ENCODE peak calls at places on chromosomes 16 and 17, in seven cellular contexts. One of them, this sample, is unnamed.

GRCh38 chr16:72637306-72637705 is 410.6 kb downstream of the ZFHX3 start:
- DNase-seq in spleen: no peak
- DNase-seq in heart left ventricle: no peak
- DNase-seq in SK-N-SH: no peak
- DNase-seq in psoas muscle: no peak
- DNase-seq in cardiac muscle cell: peak; percentile 77
- DNase-seq in prostate gland: no peak
- DNase-seq in this sample: no peak

GRCh38 chr16:28504707-28505404 is 1.8 kb downstream of the IL27 start:
- DNase-seq in spleen: no peak
- DNase-seq in heart left ventricle: no peak
- DNase-seq in SK-N-SH: no peak
- DNase-seq in psoas muscle: no peak
- DNase-seq in cardiac muscle cell: no peak
- DNase-seq in prostate gland: no peak
- DNase-seq in this sample: peak; percentile 63

GRCh38 chr17:72381597-72382397 is 261.0 kb downstream of the SOX9 start:
- DNase-seq in spleen: no peak
- DNase-seq in heart left ventricle: no peak
- DNase-seq in SK-N-SH: peak; percentile 54
- DNase-seq in psoas muscle: no peak
- DNase-seq in cardiac muscle cell: peak; percentile 48
- DNase-seq in prostate gland: no peak
- DNase-seq in this sample: no peak

GRCh38 chr17:78475211-78475610 is 96.8 kb downstream of the PGS1 start:
- DNase-seq in spleen: no peak
- DNase-seq in heart left ventricle: no peak
- DNase-seq in SK-N-SH: no peak
- DNase-seq in psoas muscle: no peak
- DNase-seq in cardiac muscle cell: no peak
- DNase-seq in prostate gland: no peak
- DNase-seq in this sample: no peak

GRCh38 chr16:10181196-10182162 is 749 bp downstream of the GRIN2A start:
- DNase-seq in spleen: peak; percentile 84
- DNase-seq in heart left ventricle: peak; percentile 47
- DNase-seq in SK-N-SH: peak; percentile 91
- DNase-seq in psoas muscle: peak; percentile 61
- DNase-seq in cardiac muscle cell: peak; percentile 56
- DNase-seq in prostate gland: peak; percentile 44
- DNase-seq in this sample: peak; percentile 67

GRCh38 chr16:68636064-68636551 is 9.0 kb upstream of the CDH3 start:
- DNase-seq in spleen: no peak
- DNase-seq in heart left ventricle: no peak
- DNase-seq in SK-N-SH: no peak
- DNase-seq in psoas muscle: no peak
- DNase-seq in cardiac muscle cell: no peak
- DNase-seq in prostate gland: peak; percentile 37
- DNase-seq in this sample: no peak

GRCh38 chr17:80921741-80922579 is 69.7 kb upstream of the CHMP6 start:
- DNase-seq in spleen: peak; percentile 48
- DNase-seq in heart left ventricle: no peak
- DNase-seq in SK-N-SH: peak; percentile 32
- DNase-seq in psoas muscle: peak; percentile 49
- DNase-seq in cardiac muscle cell: no peak
- DNase-seq in prostate gland: no peak
- DNase-seq in this sample: no peak

GRCh38 chr17:77565166-77565565 is 393.3 kb upstream of the TNRC6C start:
- DNase-seq in spleen: peak; percentile 29
- DNase-seq in heart left ventricle: no peak
- DNase-seq in SK-N-SH: no peak
- DNase-seq in psoas muscle: peak; percentile 32
- DNase-seq in cardiac muscle cell: no peak
- DNase-seq in prostate gland: no peak
- DNase-seq in this sample: no peak

GRCh38 chr17:17109896-17110295 is 67.6 kb downstream of the MPRIP start:
- DNase-seq in spleen: peak; percentile 87
- DNase-seq in heart left ventricle: no peak
- DNase-seq in SK-N-SH: no peak
- DNase-seq in psoas muscle: peak; percentile 56
- DNase-seq in cardiac muscle cell: no peak
- DNase-seq in prostate gland: no peak
- DNase-seq in this sample: no peak

GRCh38 chr17:17109231-17109630 is 67.0 kb downstream of the MPRIP start:
- DNase-seq in spleen: no peak
- DNase-seq in heart left ventricle: no peak
- DNase-seq in SK-N-SH: no peak
- DNase-seq in psoas muscle: peak; percentile 44
- DNase-seq in cardiac muscle cell: no peak
- DNase-seq in prostate gland: no peak
- DNase-seq in this sample: no peak

GRCh38 chr17:17112628-17113200 is 70.5 kb downstream of the MPRIP start:
- DNase-seq in spleen: no peak
- DNase-seq in heart left ventricle: no peak
- DNase-seq in SK-N-SH: no peak
- DNase-seq in psoas muscle: peak; percentile 65
- DNase-seq in cardiac muscle cell: no peak
- DNase-seq in prostate gland: no peak
- DNase-seq in this sample: no peak

GRCh38 chr17:17110520-17110919 is 68.3 kb downstream of the MPRIP start:
- DNase-seq in spleen: no peak
- DNase-seq in heart left ventricle: no peak
- DNase-seq in SK-N-SH: no peak
- DNase-seq in psoas muscle: no peak
- DNase-seq in cardiac muscle cell: no peak
- DNase-seq in prostate gland: no peak
- DNase-seq in this sample: no peak

DNA sequence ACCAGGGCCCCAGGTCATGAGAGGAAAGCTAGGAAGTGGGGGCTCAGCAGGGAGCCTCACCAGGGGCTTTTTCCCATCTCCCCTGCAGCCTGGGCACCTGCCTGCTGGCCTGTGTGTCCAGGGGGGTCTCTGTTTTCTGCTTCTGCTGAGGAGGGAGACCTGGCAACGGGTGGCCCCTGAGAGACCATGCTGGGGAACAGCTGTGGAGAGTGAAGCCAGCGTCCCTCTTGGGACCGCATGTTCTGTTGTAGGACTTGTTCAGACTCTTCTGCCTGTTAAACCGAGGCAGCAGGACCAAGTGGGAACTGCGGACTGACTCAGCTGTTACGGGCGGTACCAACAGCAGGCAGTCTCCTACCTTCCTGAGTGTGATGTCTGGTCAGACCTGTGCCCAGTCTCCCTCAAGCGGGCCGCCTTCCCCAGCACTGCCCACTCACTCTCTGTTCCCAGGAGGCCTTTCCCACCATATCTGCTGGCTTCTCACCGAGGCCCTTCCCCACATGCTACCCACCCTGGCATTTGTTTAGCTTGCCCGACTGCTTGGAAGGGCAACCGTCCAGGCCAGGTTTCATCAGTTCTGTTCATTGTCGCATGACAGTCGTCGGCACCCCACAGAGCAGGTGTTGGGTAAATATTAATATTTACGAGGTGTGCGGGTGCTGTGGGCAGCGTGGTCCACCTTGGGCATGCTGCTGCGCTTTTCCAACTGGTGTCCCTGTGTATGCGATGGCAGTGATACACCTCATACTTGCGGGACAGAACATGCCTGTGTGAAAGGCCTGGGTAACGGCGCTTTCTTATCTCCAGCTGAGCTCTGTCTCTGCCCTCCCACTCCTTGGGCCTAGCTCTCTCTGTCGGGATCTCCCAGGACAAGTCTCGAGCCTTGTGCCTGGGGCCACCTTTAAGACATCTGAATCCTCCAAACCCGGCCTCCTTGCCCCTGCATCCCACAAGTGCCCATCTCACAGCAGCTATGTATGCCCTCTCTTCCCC is 69.4 kb downstream of the MPRIP start:
- DNase-seq in spleen: peak; percentile 72
- DNase-seq in heart left ventricle: no peak
- DNase-seq in SK-N-SH: no peak
- DNase-seq in psoas muscle: peak; percentile 52
- DNase-seq in cardiac muscle cell: no peak
- DNase-seq in prostate gland: no peak
- DNase-seq in this sample: no peak
- H3K4me1 ChIP-seq in spleen: peaks cover 47% of the 10 kb centered on the region
- H3K4me1 ChIP-seq in heart left ventricle: peaks cover 100% of the 10 kb centered on the region
- H3K4me1 ChIP-seq in SK-N-SH: peaks cover 51% of the 10 kb centered on the region
- H3K4me1 ChIP-seq in psoas muscle: peaks cover 95% of the 10 kb centered on the region
- H3K4me1 ChIP-seq in cardiac muscle cell: peaks cover 40% of the 10 kb centered on the region
- H3K4me1 ChIP-seq in prostate gland: peaks cover 22% of the 10 kb centered on the region
- H3K4me1 ChIP-seq in this sample: no peaks in the 10 kb centered on the region

GRCh38 chr17:29016635-29017034 is 10.8 kb upstream of the SEZ6 start:
- DNase-seq in spleen: no peak
- DNase-seq in heart left ventricle: no peak
- DNase-seq in SK-N-SH: no peak
- DNase-seq in psoas muscle: no peak
- DNase-seq in cardiac muscle cell: no peak
- DNase-seq in prostate gland: no peak
- DNase-seq in this sample: no peak
- H3K4me3 ChIP-seq in spleen: no peak overlapping the region
- H3K4me3 ChIP-seq in heart left ventricle: no peak overlapping the region
- H3K4me3 ChIP-seq in SK-N-SH: no peak overlapping the region
- H3K4me3 ChIP-seq in psoas muscle: no peak overlapping the region
- H3K4me3 ChIP-seq in cardiac muscle cell: no peak overlapping the region
- H3K4me3 ChIP-seq in prostate gland: no peak overlapping the region
- H3K4me3 ChIP-seq in this sample: no peak overlapping the region

GRCh38 chr16:70570967-70571570 is 47.5 kb downstream of the SF3B3 start:
- DNase-seq in spleen: no peak
- DNase-seq in heart left ventricle: no peak
- DNase-seq in SK-N-SH: no peak
- DNase-seq in psoas muscle: no peak
- DNase-seq in cardiac muscle cell: no peak
- DNase-seq in prostate gland: no peak
- DNase-seq in this sample: no peak

GRCh38 chr16:70572926-70573270 is 49.3 kb downstream of the SF3B3 start:
- DNase-seq in spleen: no peak
- DNase-seq in heart left ventricle: no peak
- DNase-seq in SK-N-SH: no peak
- DNase-seq in psoas muscle: no peak
- DNase-seq in cardiac muscle cell: no peak
- DNase-seq in prostate gland: no peak
- DNase-seq in this sample: no peak

GRCh38 chr16:70569752-70570151 is 46.1 kb downstream of the SF3B3 start:
- DNase-seq in spleen: no peak
- DNase-seq in heart left ventricle: no peak
- DNase-seq in SK-N-SH: no peak
- DNase-seq in psoas muscle: no peak
- DNase-seq in cardiac muscle cell: no peak
- DNase-seq in prostate gland: no peak
- DNase-seq in this sample: no peak

GRCh38 chr16:70572050-70572925 is 48.7 kb downstream of the SF3B3 start:
- DNase-seq in spleen: no peak
- DNase-seq in heart left ventricle: no peak
- DNase-seq in SK-N-SH: no peak
- DNase-seq in psoas muscle: no peak
- DNase-seq in cardiac muscle cell: peak; percentile 65
- DNase-seq in prostate gland: no peak
- DNase-seq in this sample: no peak

DNA sequence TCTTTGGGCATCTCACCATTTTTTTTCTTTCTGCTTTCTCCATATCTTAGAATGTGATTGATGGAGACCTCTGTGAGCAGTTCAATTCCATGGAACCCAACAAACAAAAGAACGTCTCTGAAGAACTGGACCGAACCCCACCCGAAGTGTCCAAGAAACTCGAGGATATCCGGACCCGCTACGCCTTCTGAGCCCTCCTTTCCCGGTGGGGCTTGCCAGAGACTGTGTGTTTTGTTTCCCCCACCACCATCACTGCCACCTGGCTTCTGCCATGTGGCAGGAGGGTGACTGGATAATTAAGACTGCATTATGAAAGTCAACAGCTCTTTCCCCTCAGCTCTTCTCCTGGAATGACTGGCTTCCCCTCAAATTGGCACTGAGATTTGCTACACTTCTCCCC is 48.0 kb downstream of the SF3B3 start:
- DNase-seq in spleen: no peak
- DNase-seq in heart left ventricle: no peak
- DNase-seq in SK-N-SH: no peak
- DNase-seq in psoas muscle: no peak
- DNase-seq in cardiac muscle cell: no peak
- DNase-seq in prostate gland: no peak
- DNase-seq in this sample: no peak
- H3K4me1 ChIP-seq in spleen: peaks cover 22% of the 10 kb centered on the region
- H3K4me1 ChIP-seq in heart left ventricle: peaks cover 54% of the 10 kb centered on the region
- H3K4me1 ChIP-seq in SK-N-SH: no peaks in the 10 kb centered on the region
- H3K4me1 ChIP-seq in psoas muscle: peaks cover 46% of the 10 kb centered on the region
- H3K4me1 ChIP-seq in cardiac muscle cell: peaks cover 3% of the 10 kb centered on the region
- H3K4me1 ChIP-seq in prostate gland: no peaks in the 10 kb centered on the region
- H3K4me1 ChIP-seq in this sample: no peaks in the 10 kb centered on the region

GRCh38 chr16:67241008-67241900 is 6.0 kb downstream of the FHOD1 start:
- DNase-seq in spleen: peak; percentile 83
- DNase-seq in heart left ventricle: peak; percentile 74
- DNase-seq in SK-N-SH: no peak
- DNase-seq in psoas muscle: peak; percentile 95
- DNase-seq in cardiac muscle cell: peak; percentile 77
- DNase-seq in prostate gland: peak; percentile 73
- DNase-seq in this sample: peak; percentile 71
- H3K4me3 ChIP-seq in spleen: no peak overlapping the region
- H3K4me3 ChIP-seq in heart left ventricle: no peak overlapping the region
- H3K4me3 ChIP-seq in SK-N-SH: no peak overlapping the region
- H3K4me3 ChIP-seq in psoas muscle: peak overlapping the region; percentile 39
- H3K4me3 ChIP-seq in cardiac muscle cell: no peak overlapping the region
- H3K4me3 ChIP-seq in prostate gland: no peak overlapping the region
- H3K4me3 ChIP-seq in this sample: no peak overlapping the region

GRCh38 chr17:27551701-27552466 is 79.1 kb upstream of the LGALS9 start:
- DNase-seq in spleen: peak; percentile 66
- DNase-seq in heart left ventricle: no peak
- DNase-seq in SK-N-SH: no peak
- DNase-seq in psoas muscle: no peak
- DNase-seq in cardiac muscle cell: no peak
- DNase-seq in prostate gland: no peak
- DNase-seq in this sample: peak; percentile 98

GRCh38 chr17:27550291-27550930 is 80.6 kb upstream of the LGALS9 start:
- DNase-seq in spleen: peak; percentile 69
- DNase-seq in heart left ventricle: no peak
- DNase-seq in SK-N-SH: no peak
- DNase-seq in psoas muscle: no peak
- DNase-seq in cardiac muscle cell: no peak
- DNase-seq in prostate gland: no peak
- DNase-seq in this sample: no peak

GRCh38 chr17:27549251-27549919 is 81.6 kb upstream of the LGALS9 start:
- DNase-seq in spleen: peak; percentile 52
- DNase-seq in heart left ventricle: no peak
- DNase-seq in SK-N-SH: no peak
- DNase-seq in psoas muscle: no peak
- DNase-seq in cardiac muscle cell: peak; percentile 45
- DNase-seq in prostate gland: no peak
- DNase-seq in this sample: no peak

GRCh38 chr17:27552467-27552779 is 78.6 kb upstream of the LGALS9 start:
- DNase-seq in spleen: no peak
- DNase-seq in heart left ventricle: no peak
- DNase-seq in SK-N-SH: no peak
- DNase-seq in psoas muscle: no peak
- DNase-seq in cardiac muscle cell: peak; percentile 47
- DNase-seq in prostate gland: no peak
- DNase-seq in this sample: peak; percentile 83

GRCh38 chr17:27550974-27551505 is 79.9 kb upstream of the LGALS9 start:
- DNase-seq in spleen: peak; percentile 27
- DNase-seq in heart left ventricle: no peak
- DNase-seq in SK-N-SH: no peak
- DNase-seq in psoas muscle: no peak
- DNase-seq in cardiac muscle cell: no peak
- DNase-seq in prostate gland: no peak
- DNase-seq in this sample: no peak
- H3K4me1 ChIP-seq in spleen: peaks cover 6% of the 10 kb centered on the region
- H3K4me1 ChIP-seq in heart left ventricle: peaks cover 35% of the 10 kb centered on the region
- H3K4me1 ChIP-seq in SK-N-SH: peaks cover 15% of the 10 kb centered on the region
- H3K4me1 ChIP-seq in psoas muscle: peaks cover 20% of the 10 kb centered on the region
- H3K4me1 ChIP-seq in cardiac muscle cell: peaks cover 17% of the 10 kb centered on the region
- H3K4me1 ChIP-seq in prostate gland: no peaks in the 10 kb centered on the region
- H3K4me1 ChIP-seq in this sample: peaks cover 60% of the 10 kb centered on the region